ENCODE peak calls at places on chromosomes 2 and 18, in four cellular contexts. U is ascending aorta, V is A549, H is tibial artery. O is an unnamed sample.

GRCh38 chr2:185128331-185128730 is 530.0 kb downstream of the ZNF804A start:
- DNase-seq in U (no peak), V (no peak), H (no peak), O (no peak)

GRCh38 chr2:675982-676646 is 1.1 kb downstream of the TMEM18 start:
- DNase-seq in U (peak), V (peak), H (peak), O (no peak)

GRCh38 chr18:58234359-58234741 is 190.3 kb downstream of the NEDD4L start:
- DNase-seq in U (no peak), V (no peak), H (no peak), O (no peak)

GRCh38 chr2:130355578-130356431 is at the start of gene PTPN18:
- DNase-seq in U (peak), V (peak), H (peak), O (peak)

GRCh38 chr18:77899972-77900754 is 650.5 kb downstream of the GALR1 start:
- DNase-seq in U (no peak), V (peak), H (no peak), O (no peak)

GRCh38 chr18:58867281-58867961 is 2.7 kb downstream of the ZNF532 start:
- DNase-seq in U (peak), V (no peak), H (peak), O (no peak)

GRCh38 chr2:229169751-229170150 is 101.3 kb downstream of the PID1 start:
- DNase-seq in U (no peak), V (no peak), H (no peak), O (no peak)

GRCh38 chr2:111037136-111037535 is 83.6 kb upstream of the BCL2L11 start:
- DNase-seq in U (no peak), V (no peak), H (no peak), O (peak)

GRCh38 chr2:189287982-189288494 is 108.5 kb upstream of the COL5A2 start:
- DNase-seq in U (no peak), V (peak), H (no peak), O (no peak)

GRCh38 chr2:232757905-232758304 is 18.5 kb downstream of the KCNJ13 start:
- DNase-seq in U (no peak), V (no peak), H (no peak), O (no peak)

GRCh38 chr2:108911401-108911800 is 77.6 kb downstream of the EDAR start:
- DNase-seq in U (no peak), V (no peak), H (peak), O (no peak)

GRCh38 chr2:229133155-229133772 is 137.8 kb downstream of the PID1 start:
- DNase-seq in U (no peak), V (peak), H (no peak), O (no peak)

GRCh38 chr2:197240713-197241050 is 69.9 kb downstream of the ANKRD44 start:
- DNase-seq in U (no peak), V (no peak), H (no peak), O (no peak)

GRCh38 chr18:44823782-44824181 is 143.1 kb downstream of the SETBP1 start:
- DNase-seq in U (no peak), V (no peak), H (no peak), O (no peak)

GRCh38 chr18:22975508-22975907 is 42.4 kb downstream of the RBBP8 start:
- DNase-seq in U (no peak), V (no peak), H (no peak), O (no peak)

GRCh38 chr18:33577688-33578370 is at the start of gene ASXL3:
- DNase-seq in U (peak), V (no peak), H (peak), O (peak)

GRCh38 chr2:54579682-54580349 is 123.7 kb downstream of the SPTBN1 start:
- DNase-seq in U (no peak), V (peak), H (no peak), O (no peak)

GRCh38 chr2:95729556-95729955 is 137.8 kb downstream of the TRIM43 start:
- DNase-seq in U (no peak), V (no peak), H (no peak), O (no peak)

GRCh38 chr2:16400127-16400623 is 265.5 kb downstream of the CYRIA start:
- DNase-seq in U (no peak), V (no peak), H (no peak), O (no peak)

GRCh38 chr2:195411219-195411687 is 245.8 kb upstream of the SLC39A10 start:
- DNase-seq in U (no peak), V (no peak), H (no peak), O (no peak)

DNA sequence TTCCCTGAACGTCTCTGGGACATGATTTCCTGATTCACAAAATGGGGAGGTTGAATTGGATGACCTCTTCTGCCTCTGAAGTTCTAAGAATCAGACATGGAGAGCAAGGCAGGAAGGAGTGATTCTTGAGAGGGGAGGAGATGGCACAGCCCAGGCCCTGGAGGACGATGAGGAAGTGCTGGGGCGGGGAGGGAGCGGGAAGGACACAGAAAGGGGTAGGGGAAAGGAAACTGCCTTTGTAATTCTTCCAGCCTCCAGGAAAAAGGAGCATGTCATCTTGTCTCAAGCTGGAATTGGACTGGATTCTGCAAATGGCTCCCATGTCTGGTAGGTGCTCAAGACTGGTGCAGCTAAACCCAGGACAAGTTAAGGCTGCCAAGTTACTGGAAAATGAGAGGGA is 97.0 kb upstream of the NCK2 start:
- DNase-seq in U (peak), V (no peak), H (no peak), O (no peak)
- H3K4me3 ChIP-seq in U (no peak), V (no peak), H (no peak), O (no peak)

GRCh38 chr2:219442206-219443015 is 7.8 kb downstream of the SPEG start:
- DNase-seq in U (no peak), V (no peak), H (peak), O (no peak)
- H3K4me3 ChIP-seq in U (peak), V (peak), H (peak), O (peak)

GRCh38 chr2:144453486-144454158 is 66.3 kb downstream of the ZEB2 start:
- DNase-seq in U (no peak), V (no peak), H (no peak), O (no peak)

GRCh38 chr2:144454466-144455287 is 65.2 kb downstream of the ZEB2 start:
- DNase-seq in U (no peak), V (no peak), H (no peak), O (no peak)

GRCh38 chr2:144453039-144453336 is 66.9 kb downstream of the ZEB2 start:
- DNase-seq in U (no peak), V (peak), H (no peak), O (no peak)

GRCh38 chr2:144451443-144451842 is 68.5 kb downstream of the ZEB2 start:
- DNase-seq in U (no peak), V (no peak), H (no peak), O (no peak)

GRCh38 chr2:144452169-144453038 is 67.5 kb downstream of the ZEB2 start:
- DNase-seq in U (no peak), V (peak), H (no peak), O (no peak)
- H3K4me3 ChIP-seq in U (peak), V (peak), H (peak), O (peak)

GRCh38 chr2:100819365-100820345 is at the start of gene NPAS2:
- DNase-seq in U (peak), V (peak), H (peak), O (no peak)

GRCh38 chr2:100817388-100817985 is 2.5 kb upstream of the NPAS2 start:
- DNase-seq in U (no peak), V (no peak), H (no peak), O (no peak)

GRCh38 chr2:100820346-100821254 is 661 bp downstream of the NPAS2 start:
- DNase-seq in U (no peak), V (no peak), H (no peak), O (no peak)

GRCh38 chr2:100818606-100819364 is 1.2 kb upstream of the NPAS2 start:
- DNase-seq in U (peak), V (peak), H (peak), O (peak)

GRCh38 chr2:100818003-100818605 is 1.8 kb upstream of the NPAS2 start:
- DNase-seq in U (no peak), V (no peak), H (no peak), O (no peak)
- H3K4me3 ChIP-seq in U (peak), V (peak), H (peak), O (peak)

GRCh38 chr2:43012966-43013365 is 213.4 kb downstream of the ZFP36L2 start:
- DNase-seq in U (no peak), V (no peak), H (no peak), O (no peak)

GRCh38 chr2:43011142-43011491 is 215.3 kb downstream of the ZFP36L2 start:
- DNase-seq in U (no peak), V (no peak), H (no peak), O (no peak)

GRCh38 chr2:43008388-43008787 is 216.0 kb upstream of the HAAO start:
- DNase-seq in U (peak), V (no peak), H (peak), O (no peak)

GRCh38 chr2:43009448-43009847 is 217.0 kb downstream of the ZFP36L2 start:
- DNase-seq in U (no peak), V (no peak), H (no peak), O (peak)

GRCh38 chr2:43010428-43011141 is 215.8 kb downstream of the ZFP36L2 start:
- DNase-seq in U (no peak), V (no peak), H (no peak), O (no peak)
- H3K4me3 ChIP-seq in U (no peak), V (no peak), H (no peak), O (no peak)

DNA sequence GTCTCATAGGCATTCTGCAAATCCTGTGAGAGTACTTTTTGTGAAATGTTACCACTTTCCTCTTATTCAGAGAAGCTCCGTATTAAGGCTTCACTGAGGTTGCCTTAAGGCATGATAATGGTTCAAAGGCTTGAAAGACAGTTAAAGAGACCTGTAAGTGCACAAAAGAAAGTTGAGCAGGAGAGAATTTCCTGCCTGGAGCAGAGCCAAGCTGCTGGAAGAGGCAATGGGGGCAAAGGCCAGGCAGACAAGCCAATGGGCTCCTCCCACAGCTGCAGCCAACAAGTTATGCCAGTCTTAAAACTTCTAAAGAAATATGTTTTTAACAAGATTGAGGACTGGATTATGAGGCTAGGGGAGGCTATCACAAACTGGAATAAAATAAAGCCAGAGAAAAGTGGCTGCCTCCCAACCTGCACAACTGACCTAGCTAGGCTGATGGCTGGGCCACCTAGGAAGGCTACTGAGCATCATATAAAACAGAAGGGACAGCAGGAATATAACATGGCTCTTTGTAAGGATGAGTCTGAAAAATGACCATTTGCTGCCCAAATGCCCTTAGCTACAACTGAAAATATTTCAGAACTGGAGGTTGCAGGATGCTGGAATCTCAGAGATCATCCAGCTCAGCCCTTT is 2.1 kb downstream of the IL1B start:
- DNase-seq in U (no peak), V (peak), H (no peak), O (no peak)
- H3K4me3 ChIP-seq in U (no peak), V (no peak), H (no peak), O (no peak)

GRCh38 chr2:104868081-104868806 is 14.3 kb downstream of the POU3F3 start:
- DNase-seq in U (no peak), V (no peak), H (no peak), O (no peak)
- H3K4me3 ChIP-seq in U (no peak), V (no peak), H (no peak), O (no peak)

GRCh38 chr2:120399889-120400240 is 53.9 kb downstream of the INHBB start:
- DNase-seq in U (peak), V (no peak), H (peak), O (peak)

GRCh38 chr2:120397362-120397811 is 51.5 kb downstream of the INHBB start:
- DNase-seq in U (peak), V (peak), H (no peak), O (no peak)

GRCh38 chr2:120396519-120397361 is 50.8 kb downstream of the INHBB start:
- DNase-seq in U (peak), V (no peak), H (no peak), O (peak)

GRCh38 chr2:120398961-120399888 is 53.3 kb downstream of the INHBB start:
- DNase-seq in U (peak), V (peak), H (peak), O (peak)

GRCh38 chr2:120398051-120398960 is 52.4 kb downstream of the INHBB start:
- DNase-seq in U (peak), V (peak), H (peak), O (peak)
- H3K4me3 ChIP-seq in U (no peak), V (no peak), H (no peak), O (no peak)

GRCh38 chr2:38592951-38593350 is 9.8 kb downstream of the HNRNPLL start:
- DNase-seq in U (no peak), V (no peak), H (no peak), O (no peak)

GRCh38 chr2:38598991-38599295 is 3.8 kb downstream of the HNRNPLL start:
- DNase-seq in U (no peak), V (no peak), H (no peak), O (no peak)

GRCh38 chr2:38597115-38597514 is 5.6 kb downstream of the HNRNPLL start:
- DNase-seq in U (no peak), V (no peak), H (no peak), O (no peak)

GRCh38 chr2:38598200-38598990 is 4.3 kb downstream of the HNRNPLL start:
- DNase-seq in U (no peak), V (no peak), H (no peak), O (no peak)

GRCh38 chr2:38596229-38596628 is 6.5 kb downstream of the HNRNPLL start:
- DNase-seq in U (no peak), V (no peak), H (no peak), O (no peak)
- H3K4me3 ChIP-seq in U (no peak), V (no peak), H (no peak), O (no peak)